ENCODE peak calls at places on chromosomes 1 and 21, in ten cellular contexts. One of them, this sample, is unnamed.

GRCh38 chr1:34858901-34859441 is 578 bp downstream of the SMIM12 start:
- DNase-seq in stimulated activated CD4-positive, alpha-beta T cell treated with anti-CD3 and anti-CD28 coated beads, Interleukin-4, amount 100 ng/mL, for 48 hours: peak; percentile 28
- DNase-seq in GM04504: no peak
- DNase-seq in activated CD4-positive, alpha-beta T cell treated with anti-CD3 and anti-CD28 coated beads, Interleukin-2, amount 50 U/mL, for 1 hour: peak; percentile 41
- DNase-seq in midbrain: no peak
- DNase-seq in fibroblast of lung: peak; percentile 34
- DNase-seq in pancreas: no peak
- DNase-seq in cortex of kidney: no peak
- DNase-seq in germinal center: peak; percentile 23
- DNase-seq in neural crest cell: no peak
- DNase-seq in this sample: no peak

GRCh38 chr1:21219674-21220073 is 43.0 kb upstream of the EIF4G3 start:
- DNase-seq in GM04504: no peak
- DNase-seq in neural crest cell: no peak
- DNase-seq in stimulated activated CD4-positive, alpha-beta T cell treated with anti-CD3 and anti-CD28 coated beads, Interleukin-4, amount 100 ng/mL, for 48 hours: no peak
- DNase-seq in fibroblast of lung: no peak
- DNase-seq in activated CD4-positive, alpha-beta T cell treated with anti-CD3 and anti-CD28 coated beads, Interleukin-2, amount 50 U/mL, for 1 hour: no peak
- DNase-seq in pancreas: no peak
- DNase-seq in midbrain: no peak
- DNase-seq in cortex of kidney: no peak
- DNase-seq in germinal center: no peak
- DNase-seq in this sample: no peak

GRCh38 chr1:7580923-7581753 is 190.0 kb upstream of the VAMP3 start:
- DNase-seq in GM04504: peak; percentile 12
- DNase-seq in midbrain: no peak
- DNase-seq in stimulated activated CD4-positive, alpha-beta T cell treated with anti-CD3 and anti-CD28 coated beads, Interleukin-4, amount 100 ng/mL, for 48 hours: no peak
- DNase-seq in pancreas: no peak
- DNase-seq in germinal center: no peak
- DNase-seq in activated CD4-positive, alpha-beta T cell treated with anti-CD3 and anti-CD28 coated beads, Interleukin-2, amount 50 U/mL, for 1 hour: no peak
- DNase-seq in fibroblast of lung: no peak
- DNase-seq in cortex of kidney: no peak
- DNase-seq in neural crest cell: no peak
- DNase-seq in this sample: no peak

GRCh38 chr1:97758589-97759057 is 162.2 kb downstream of the DPYD start:
- DNase-seq in activated CD4-positive, alpha-beta T cell treated with anti-CD3 and anti-CD28 coated beads, Interleukin-2, amount 50 U/mL, for 1 hour: no peak
- DNase-seq in germinal center: no peak
- DNase-seq in stimulated activated CD4-positive, alpha-beta T cell treated with anti-CD3 and anti-CD28 coated beads, Interleukin-4, amount 100 ng/mL, for 48 hours: no peak
- DNase-seq in midbrain: no peak
- DNase-seq in neural crest cell: no peak
- DNase-seq in pancreas: no peak
- DNase-seq in fibroblast of lung: peak; percentile 65
- DNase-seq in cortex of kidney: no peak
- DNase-seq in GM04504: no peak
- DNase-seq in this sample: no peak

GRCh38 chr1:117612517-117613248 is 6.8 kb downstream of the TENT5C start:
- DNase-seq in fibroblast of lung: peak; percentile 90
- DNase-seq in stimulated activated CD4-positive, alpha-beta T cell treated with anti-CD3 and anti-CD28 coated beads, Interleukin-4, amount 100 ng/mL, for 48 hours: no peak
- DNase-seq in pancreas: peak; percentile 11
- DNase-seq in cortex of kidney: no peak
- DNase-seq in neural crest cell: no peak
- DNase-seq in midbrain: no peak
- DNase-seq in germinal center: no peak
- DNase-seq in GM04504: peak; percentile 53
- DNase-seq in activated CD4-positive, alpha-beta T cell treated with anti-CD3 and anti-CD28 coated beads, Interleukin-2, amount 50 U/mL, for 1 hour: no peak
- DNase-seq in this sample: no peak

GRCh38 chr21:42413500-42413899 is 9.8 kb downstream of the UBASH3A start:
- DNase-seq in GM04504: no peak
- DNase-seq in stimulated activated CD4-positive, alpha-beta T cell treated with anti-CD3 and anti-CD28 coated beads, Interleukin-4, amount 100 ng/mL, for 48 hours: no peak
- DNase-seq in fibroblast of lung: no peak
- DNase-seq in germinal center: no peak
- DNase-seq in pancreas: no peak
- DNase-seq in activated CD4-positive, alpha-beta T cell treated with anti-CD3 and anti-CD28 coated beads, Interleukin-2, amount 50 U/mL, for 1 hour: no peak
- DNase-seq in neural crest cell: no peak
- DNase-seq in midbrain: no peak
- DNase-seq in cortex of kidney: no peak
- DNase-seq in this sample: no peak

GRCh38 chr1:151428068-151428467 is 28.7 kb downstream of the PSMB4 start:
- DNase-seq in midbrain: no peak
- DNase-seq in neural crest cell: no peak
- DNase-seq in activated CD4-positive, alpha-beta T cell treated with anti-CD3 and anti-CD28 coated beads, Interleukin-2, amount 50 U/mL, for 1 hour: no peak
- DNase-seq in cortex of kidney: no peak
- DNase-seq in stimulated activated CD4-positive, alpha-beta T cell treated with anti-CD3 and anti-CD28 coated beads, Interleukin-4, amount 100 ng/mL, for 48 hours: no peak
- DNase-seq in pancreas: no peak
- DNase-seq in fibroblast of lung: no peak
- DNase-seq in GM04504: no peak
- DNase-seq in germinal center: no peak
- DNase-seq in this sample: no peak

GRCh38 chr1:209611771-209612570 is 28.5 kb downstream of the CAMK1G start:
- DNase-seq in pancreas: no peak
- DNase-seq in GM04504: no peak
- DNase-seq in fibroblast of lung: no peak
- DNase-seq in neural crest cell: no peak
- DNase-seq in germinal center: no peak
- DNase-seq in midbrain: no peak
- DNase-seq in cortex of kidney: no peak
- DNase-seq in stimulated activated CD4-positive, alpha-beta T cell treated with anti-CD3 and anti-CD28 coated beads, Interleukin-4, amount 100 ng/mL, for 48 hours: no peak
- DNase-seq in activated CD4-positive, alpha-beta T cell treated with anti-CD3 and anti-CD28 coated beads, Interleukin-2, amount 50 U/mL, for 1 hour: no peak
- DNase-seq in this sample: no peak

GRCh38 chr1:76124196-76124595 is 49.6 kb downstream of the ST6GALNAC3 start:
- DNase-seq in neural crest cell: no peak
- DNase-seq in activated CD4-positive, alpha-beta T cell treated with anti-CD3 and anti-CD28 coated beads, Interleukin-2, amount 50 U/mL, for 1 hour: no peak
- DNase-seq in midbrain: no peak
- DNase-seq in cortex of kidney: no peak
- DNase-seq in GM04504: no peak
- DNase-seq in fibroblast of lung: peak; percentile 17
- DNase-seq in pancreas: no peak
- DNase-seq in germinal center: no peak
- DNase-seq in stimulated activated CD4-positive, alpha-beta T cell treated with anti-CD3 and anti-CD28 coated beads, Interleukin-4, amount 100 ng/mL, for 48 hours: no peak
- DNase-seq in this sample: no peak

This sample was measured in GM19239.